ENCODE peak calls at places on chromosomes 12 and 14, in nine cellular contexts. U is lower lobe of right lung; G is CD4-positive, alpha-beta memory T cell; W is fibroblast of lung; B is prostate gland; E is OCI-LY7; H is GM12878; J is CD8-positive, alpha-beta memory T cell; X is HL-60. K is an unnamed sample.

GRCh38 chr12:2052861-2053674 is at the start of gene CACNA1C:
- DNase-seq in U (no peak), G (peak), W (peak), B (peak), E (peak), H (no peak), J (no peak), X (peak), K (peak)

GRCh38 chr12:11981174-11981733 is 89.5 kb upstream of the BCL2L14 start:
- DNase-seq in U (no peak), G (peak), W (no peak), B (no peak), E (no peak), H (peak), J (peak), X (no peak), K (peak)

GRCh38 chr14:104708606-104709268 is 15.3 kb upstream of the ADSS1 start:
- DNase-seq in U (peak), G (peak), W (peak), B (peak), E (peak), H (no peak), J (peak), X (peak), K (peak)

GRCh38 chr14:75831455-75831854 is 150.3 kb downstream of the TGFB3 start:
- DNase-seq in U (peak), G (peak), W (peak), B (peak), E (no peak), H (no peak), J (no peak), X (peak), K (peak)

GRCh38 chr14:43981135-43981787 is 525.8 kb downstream of the FSCB start:
- DNase-seq in U (no peak), G (no peak), W (no peak), B (peak), E (no peak), H (no peak), J (no peak), X (no peak), K (no peak)

GRCh38 chr12:109671482-109671881 is 42.1 kb upstream of the FAM222A start:
- DNase-seq in U (no peak), G (no peak), W (no peak), B (no peak), E (no peak), H (no peak), J (no peak), X (no peak), K (no peak)

GRCh38 chr12:96472384-96472783 is 17.0 kb upstream of the CFAP54 start:
- DNase-seq in U (no peak), G (no peak), W (peak), B (no peak), E (no peak), H (no peak), J (no peak), X (no peak), K (no peak)

GRCh38 chr14:93456356-93456755 is 25.6 kb downstream of the UNC79 start:
- DNase-seq in U (no peak), G (no peak), W (no peak), B (no peak), E (no peak), H (no peak), J (no peak), X (no peak), K (no peak)

GRCh38 chr14:63547798-63548335 is 4.7 kb upstream of the PPP2R5E start:
- DNase-seq in U (no peak), G (no peak), W (no peak), B (no peak), E (no peak), H (no peak), J (no peak), X (no peak), K (no peak)

GRCh38 chr12:102016472-102016871 is 45.3 kb downstream of the WASHC3 start:
- DNase-seq in U (no peak), G (no peak), W (no peak), B (no peak), E (no peak), H (no peak), J (no peak), X (no peak), K (no peak)

GRCh38 chr12:95848575-95849388 is 10.0 kb upstream of the SNRPF start:
- DNase-seq in U (no peak), G (no peak), W (peak), B (peak), E (peak), H (no peak), J (no peak), X (no peak), K (no peak)

GRCh38 chr14:101502761-101503392 is 58.4 kb upstream of the DIO3 start:
- DNase-seq in U (peak), G (no peak), W (no peak), B (no peak), E (no peak), H (no peak), J (no peak), X (no peak), K (no peak)

GRCh38 chr14:22194669-22195068 is 394.4 kb downstream of the DAD1 start:
- DNase-seq in U (no peak), G (no peak), W (no peak), B (no peak), E (no peak), H (no peak), J (no peak), X (no peak), K (no peak)

DNA sequence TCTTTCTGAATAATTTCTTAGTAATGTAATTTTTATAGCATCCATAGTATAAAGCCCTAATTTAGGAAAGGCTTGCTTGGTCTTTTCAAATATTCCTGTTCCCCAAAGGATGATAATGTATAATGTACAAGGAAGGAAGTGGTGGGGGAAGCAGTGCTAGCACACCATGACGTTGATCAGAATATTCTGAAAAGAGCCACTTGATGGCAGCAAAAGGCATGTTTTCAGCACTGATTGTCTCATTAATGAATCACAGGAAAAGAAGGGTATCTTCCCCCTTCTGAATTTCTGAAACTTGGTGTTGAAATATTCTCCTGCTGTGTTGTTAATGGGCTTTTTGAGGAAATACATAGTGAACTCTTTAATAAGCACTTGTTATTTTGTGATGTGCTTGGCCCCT is 121.9 kb downstream of the TMEM117 start:
- DNase-seq in U (no peak), G (peak), W (peak), B (no peak), E (peak), H (peak), J (no peak), X (peak), K (peak)
- H3K4me3 ChIP-seq in U (no peak), G (no peak), W (no peak), B (no peak), E (no peak), H (no peak), J (no peak), X (no peak), K (no peak)

GRCh38 chr14:35742032-35742371 is 67.1 kb downstream of the RALGAPA1 start:
- DNase-seq in U (no peak), G (no peak), W (no peak), B (no peak), E (no peak), H (no peak), J (no peak), X (no peak), K (no peak)

GRCh38 chr14:35750202-35750904 is 58.7 kb downstream of the RALGAPA1 start:
- DNase-seq in U (no peak), G (no peak), W (no peak), B (no peak), E (no peak), H (no peak), J (no peak), X (no peak), K (no peak)

GRCh38 chr14:35752380-35752779 is 56.7 kb downstream of the RALGAPA1 start:
- DNase-seq in U (no peak), G (no peak), W (no peak), B (no peak), E (no peak), H (no peak), J (no peak), X (no peak), K (no peak)

GRCh38 chr14:35742448-35742847 is 66.6 kb downstream of the RALGAPA1 start:
- DNase-seq in U (no peak), G (no peak), W (no peak), B (no peak), E (no peak), H (no peak), J (no peak), X (no peak), K (no peak)

DNA sequence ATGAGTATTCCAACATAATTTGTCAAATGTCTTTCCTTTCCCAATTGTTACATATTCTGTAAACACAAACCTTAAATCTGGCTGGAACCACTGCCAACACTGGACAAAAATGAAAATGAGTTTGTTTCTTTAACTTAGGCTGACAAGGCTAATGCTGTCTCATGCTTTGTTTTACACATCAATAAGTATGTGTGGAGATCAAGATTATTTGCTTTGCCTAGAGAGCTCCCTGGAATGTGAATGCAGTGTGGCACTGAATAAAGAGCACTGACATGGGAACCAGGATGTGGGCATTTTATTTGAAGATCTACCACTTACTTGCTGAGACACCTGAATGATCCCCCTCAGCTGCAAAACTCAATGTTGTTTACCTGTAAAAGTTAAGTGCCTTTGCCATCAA is 61.7 kb downstream of the RALGAPA1 start:
- DNase-seq in U (no peak), G (no peak), W (peak), B (peak), E (no peak), H (no peak), J (no peak), X (no peak), K (peak)
- H3K4me3 ChIP-seq in U (no peak), G (no peak), W (no peak), B (no peak), E (no peak), H (no peak), J (no peak), X (no peak), K (no peak)

GRCh38 chr14:72476657-72477499 is 417.0 kb downstream of the DPF3 start:
- DNase-seq in U (no peak), G (peak), W (peak), B (no peak), E (peak), H (peak), J (peak), X (peak), K (peak)

GRCh38 chr14:72480465-72481243 is 413.2 kb downstream of the DPF3 start:
- DNase-seq in U (no peak), G (no peak), W (peak), B (no peak), E (peak), H (peak), J (no peak), X (no peak), K (peak)

GRCh38 chr14:72478397-72479025 is 415.4 kb downstream of the DPF3 start:
- DNase-seq in U (no peak), G (no peak), W (no peak), B (no peak), E (no peak), H (no peak), J (no peak), X (no peak), K (peak)

DNA sequence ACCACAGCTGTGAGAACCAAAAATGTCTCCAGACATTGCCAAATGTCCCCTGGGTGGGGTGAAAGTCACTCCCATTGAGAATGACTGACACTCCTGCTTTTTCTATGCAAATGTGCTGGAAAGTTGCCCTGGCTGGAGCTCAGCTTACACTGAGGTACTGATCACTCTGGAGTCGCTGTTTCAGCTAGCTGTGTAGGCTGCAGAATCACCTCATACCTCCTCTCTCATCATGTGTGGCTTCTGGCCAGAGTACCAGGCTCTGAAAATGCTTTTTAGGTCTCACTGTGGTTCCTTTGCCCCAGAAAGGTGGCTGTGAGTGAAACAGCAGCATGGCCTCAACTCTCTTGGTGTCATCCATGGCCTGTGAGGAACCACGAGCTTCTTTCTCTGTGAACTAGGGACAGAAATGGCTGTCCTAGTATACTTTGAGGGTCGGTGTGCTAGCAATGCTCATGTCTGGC is 414.4 kb downstream of the DPF3 start:
- DNase-seq in U (no peak), G (no peak), W (no peak), B (no peak), E (no peak), H (peak), J (no peak), X (no peak), K (no peak)
- H3K4me3 ChIP-seq in U (no peak), G (no peak), W (no peak), B (no peak), E (no peak), H (peak), J (no peak), X (no peak), K (no peak)

GRCh38 chr14:100067481-100067880 is 2.3 kb downstream of the EVL start:
- DNase-seq in U (no peak), G (no peak), W (no peak), B (no peak), E (peak), H (no peak), J (no peak), X (no peak), K (no peak)
- H3K4me3 ChIP-seq in U (peak), G (peak), W (no peak), B (no peak), E (peak), H (peak), J (peak), X (no peak), K (peak)